ENCODE peak calls at places on chromosomes 7 and 10, in seven cellular contexts. U is sigmoid colon, E is adipocyte, F is hepatocyte, D is lung, K is transverse colon, G is psoas muscle. S is an unnamed sample.

GRCh38 chr10:133241501-133242205 is 4.0 kb downstream of the VENTX start:
- DNase-seq in U (no peak), E (no peak), F (no peak), D (no peak), K (no peak), G (no peak), S (no peak)

GRCh38 chr7:107815254-107815882 is 12.3 kb upstream of the SLC26A3 start:
- DNase-seq in U (no peak), E (no peak), F (no peak), D (no peak), K (no peak), G (no peak), S (no peak)

GRCh38 chr7:35253680-35254495 is at the start of gene TBX20:
- DNase-seq in U (no peak), E (peak; percentile 58), F (peak; percentile 86), D (no peak), K (peak; percentile 51), G (peak; percentile 41), S (peak; percentile 5)

GRCh38 chr10:11141571-11142091 is 124.0 kb downstream of the CELF2 start:
- DNase-seq in U (no peak), E (no peak), F (peak; percentile 79), D (no peak), K (peak; percentile 75), G (no peak), S (no peak)

GRCh38 chr7:135801045-135801693 is 52.6 kb upstream of the FAM180A start:
- DNase-seq in U (no peak), E (peak; percentile 91), F (peak; percentile 83), D (no peak), K (no peak), G (no peak), S (peak; percentile 49)

GRCh38 chr10:59173414-59173813 is 3.0 kb upstream of the PHYHIPL start:
- DNase-seq in U (no peak), E (no peak), F (no peak), D (no peak), K (no peak), G (no peak), S (no peak)

GRCh38 chr7:120874722-120875121 is 16.8 kb upstream of the TSPAN12 start:
- DNase-seq in U (no peak), E (no peak), F (no peak), D (no peak), K (no peak), G (no peak), S (no peak)

GRCh38 chr10:52911163-52911562 is 138.6 kb upstream of the MBL2 start:
- DNase-seq in U (no peak), E (no peak), F (no peak), D (no peak), K (no peak), G (no peak), S (no peak)

GRCh38 chr7:24756989-24757798 is at the start of gene GSDME:
- DNase-seq in U (peak; percentile 80), E (peak; percentile 87), F (peak; percentile 90), D (no peak), K (peak; percentile 38), G (peak; percentile 77), S (peak; percentile 5)

GRCh38 chr7:134710511-134710853 is 63.8 kb downstream of the BPGM start:
- DNase-seq in U (no peak), E (no peak), F (no peak), D (no peak), K (no peak), G (no peak), S (no peak)

GRCh38 chr7:29443552-29443951 is 120.1 kb upstream of the PRR15 start:
- DNase-seq in U (no peak), E (no peak), F (no peak), D (no peak), K (no peak), G (no peak), S (no peak)

GRCh38 chr7:145263886-145264285 is 428.0 kb upstream of the TPK1 start:
- DNase-seq in U (no peak), E (no peak), F (no peak), D (no peak), K (no peak), G (no peak), S (no peak)

GRCh38 chr10:132434405-132435005 is 37.5 kb downstream of the PWWP2B start:
- DNase-seq in U (no peak), E (no peak), F (no peak), D (no peak), K (no peak), G (peak; percentile 66), S (no peak)

GRCh38 chr10:260819-261429 is 125.7 kb downstream of the ZMYND11 start:
- DNase-seq in U (no peak), E (no peak), F (no peak), D (no peak), K (no peak), G (no peak), S (no peak)

GRCh38 chr7:153027210-153027609 is 267.7 kb downstream of the ACTR3B start:
- DNase-seq in U (no peak), E (no peak), F (no peak), D (no peak), K (no peak), G (no peak), S (no peak)

GRCh38 chr7:47392241-47392759 is 189.6 kb downstream of the TNS3 start:
- DNase-seq in U (peak; percentile 76), E (no peak), F (peak; percentile 49), D (peak; percentile 55), K (no peak), G (peak; percentile 76), S (no peak)

GRCh38 chr10:67076175-67076574 is 150.3 kb downstream of the LRRTM3 start:
- DNase-seq in U (no peak), E (peak; percentile 51), F (peak; percentile 39), D (no peak), K (no peak), G (no peak), S (no peak)

GRCh38 chr7:150994141-150994837 is 3.5 kb downstream of the NOS3 start:
- DNase-seq in U (no peak), E (no peak), F (peak; percentile 59), D (no peak), K (no peak), G (no peak), S (no peak)

GRCh38 chr7:90897961-90898469 is 301.9 kb downstream of the CDK14 start:
- DNase-seq in U (no peak), E (no peak), F (no peak), D (no peak), K (no peak), G (no peak), S (no peak)

GRCh38 chr10:87658858-87659555 is 671 bp upstream of the PAPSS2 start:
- DNase-seq in U (no peak), E (no peak), F (no peak), D (peak; percentile 42), K (no peak), G (no peak), S (no peak)

GRCh38 chr7:70838292-70838907 is 293.5 kb upstream of the GALNT17 start:
- DNase-seq in U (no peak), E (no peak), F (peak; percentile 30), D (no peak), K (no peak), G (no peak), S (no peak)

GRCh38 chr7:47715631-47716068 is 133.7 kb upstream of the TNS3 start:
- DNase-seq in U (no peak), E (no peak), F (no peak), D (no peak), K (no peak), G (no peak), S (no peak)

GRCh38 chr10:23063387-23064287 is 31.7 kb upstream of the MSRB2 start:
- DNase-seq in U (no peak), E (no peak), F (no peak), D (peak; percentile 26), K (no peak), G (no peak), S (no peak)

GRCh38 chr10:79260803-79261740 is 86.2 kb upstream of the PPIF start:
- DNase-seq in U (peak; percentile 90), E (peak; percentile 42), F (peak; percentile 74), D (no peak), K (no peak), G (no peak), S (no peak)

GRCh38 chr7:119572541-119572940 is 700.4 kb upstream of the KCND2 start:
- DNase-seq in U (no peak), E (no peak), F (no peak), D (no peak), K (no peak), G (no peak), S (no peak)
- H3K4me1 ChIP-seq in U (no peaks in the 10 kb centered on the region), E (no peaks in the 10 kb centered on the region), F (no peaks in the 10 kb centered on the region), D (no peaks in the 10 kb centered on the region), K (no peaks in the 10 kb centered on the region), G (no peaks in the 10 kb centered on the region), S (no peaks in the 10 kb centered on the region)

DNA sequence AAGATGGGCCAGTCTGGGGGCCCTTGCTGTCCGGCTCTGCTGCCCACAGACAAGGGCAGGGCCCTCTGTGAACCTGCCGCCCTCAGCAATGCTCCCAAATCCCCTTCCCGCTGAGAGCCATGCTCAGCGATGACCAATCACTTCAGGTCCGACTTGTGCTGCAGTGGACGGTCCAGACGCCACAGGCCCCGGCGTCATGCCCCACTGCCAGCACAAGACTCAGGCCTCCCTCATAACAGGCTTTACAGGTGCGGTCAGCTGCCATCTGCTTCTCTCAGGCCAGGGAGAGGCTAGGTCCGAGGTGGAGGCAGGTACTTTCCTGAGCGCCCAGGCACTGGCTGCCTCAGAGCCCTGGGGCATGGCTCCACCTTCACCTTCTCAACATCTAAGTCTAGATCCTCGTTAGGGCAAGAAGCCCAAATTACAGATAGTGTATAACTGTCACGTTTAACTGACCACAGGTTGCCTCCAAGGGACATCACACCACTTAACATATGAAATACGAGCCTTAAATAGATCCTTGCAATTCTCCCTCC is 393.2 kb downstream of the PTPRN2 start:
- DNase-seq in U (no peak), E (no peak), F (no peak), D (no peak), K (no peak), G (no peak), S (no peak)
- H3K9me3 ChIP-seq in U (peaks cover 3% of the 10 kb centered on the region), E (peaks cover 25% of the 10 kb centered on the region), F (no peaks in the 10 kb centered on the region), D (peaks cover 18% of the 10 kb centered on the region), K (peaks cover 5% of the 10 kb centered on the region), G (peaks cover 12% of the 10 kb centered on the region), S (no peaks in the 10 kb centered on the region)

DNA sequence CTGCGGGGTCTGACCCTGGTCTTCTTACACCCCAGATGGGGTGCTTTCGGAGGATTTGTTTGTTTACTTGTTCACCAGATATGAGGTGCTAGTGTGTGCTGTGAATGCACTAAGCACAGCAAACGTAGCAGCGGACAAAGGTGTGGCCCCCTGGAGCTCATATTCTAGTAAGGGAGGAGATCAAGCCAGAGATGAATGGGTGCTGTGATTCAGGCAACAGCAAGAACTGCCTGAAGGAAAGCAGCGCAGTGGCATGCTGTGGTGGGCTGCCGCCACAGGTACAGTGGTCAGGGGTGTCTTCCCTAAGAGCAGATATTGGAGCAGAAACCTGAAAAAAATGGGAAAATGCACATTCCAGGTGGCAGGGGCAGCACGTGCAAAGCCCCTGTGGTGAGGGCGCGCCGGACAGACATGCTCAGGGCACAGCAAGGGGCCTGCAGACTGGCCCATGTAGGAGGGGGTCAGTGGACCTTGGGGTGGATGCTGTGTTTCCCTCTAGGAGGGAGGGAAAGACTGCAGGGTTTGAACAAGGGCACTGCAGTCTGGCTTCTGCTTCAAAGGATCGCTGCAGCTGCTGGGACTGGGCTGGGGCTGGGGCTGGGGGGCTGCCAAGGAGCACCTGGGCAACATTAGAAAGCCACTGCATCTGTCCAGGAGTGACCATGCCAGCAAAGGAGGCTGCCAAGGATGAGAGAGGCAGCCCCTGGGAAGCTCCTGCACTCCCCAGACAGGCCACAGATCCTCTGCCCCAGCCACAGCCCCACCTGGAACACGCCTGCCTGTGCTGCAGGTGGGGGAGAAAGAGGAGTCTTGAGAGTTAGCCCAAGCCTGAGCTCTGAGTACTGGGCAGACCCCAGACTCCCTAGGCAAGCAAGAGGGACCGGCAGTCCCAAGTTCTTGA is 922 bp upstream of the DEPP1 start:
- DNase-seq in U (peak; percentile 66), E (no peak), F (no peak), D (no peak), K (no peak), G (no peak), S (no peak)
- H3K4me1 ChIP-seq in U (peaks cover 80% of the 10 kb centered on the region), E (peaks cover 79% of the 10 kb centered on the region), F (peaks cover 63% of the 10 kb centered on the region), D (peaks cover 46% of the 10 kb centered on the region), K (peaks cover 35% of the 10 kb centered on the region), G (peaks cover 76% of the 10 kb centered on the region), S (peaks cover 3% of the 10 kb centered on the region)

GRCh38 chr10:130357951-130358350 is 221.8 kb downstream of the GLRX3 start:
- DNase-seq in U (peak; percentile 43), E (no peak), F (no peak), D (no peak), K (no peak), G (no peak), S (no peak)
- H3K9me3 ChIP-seq in U (no peaks in the 10 kb centered on the region), E (no peaks in the 10 kb centered on the region), F (no peaks in the 10 kb centered on the region), D (peaks cover 2% of the 10 kb centered on the region), K (no peaks in the 10 kb centered on the region), G (no peaks in the 10 kb centered on the region), S (no peaks in the 10 kb centered on the region)

S was measured in CD8-positive, alpha-beta memory T cell.